ENCODE peak calls at places on chromosomes 6 and 20, in seven cellular contexts. I is brain microvascular endothelial cell, B is AG04450, K is GM06990, Z is AG10803, T is HFF-Myc, F is coronary artery. C is an unnamed sample.

GRCh38 chr6:156924241-156924640 is 147.1 kb downstream of the ARID1B start:
- DNase-seq in Z (no peak), T (no peak), F (no peak), K (no peak), I (no peak), B (no peak), C (no peak)

GRCh38 chr6:39897699-39898098 is 36.6 kb downstream of the MOCS1 start:
- DNase-seq in K (no peak), Z (no peak), I (no peak), T (no peak), F (no peak), B (no peak), C (no peak)

GRCh38 chr6:17589402-17590116 is 10.5 kb upstream of the FAM8A1 start:
- DNase-seq in Z (peak), F (no peak), B (peak), K (no peak), I (peak), T (peak), C (peak)

GRCh38 chr6:111861321-111861938 is 11.8 kb downstream of the FYN start:
- DNase-seq in I (no peak), T (no peak), Z (no peak), F (no peak), K (no peak), B (no peak), C (no peak)

GRCh38 chr20:31758521-31758920 is 19.4 kb downstream of the TPX2 start:
- DNase-seq in B (no peak), I (no peak), Z (no peak), T (no peak), K (no peak), F (no peak), C (no peak)

GRCh38 chr6:165744515-165745228 is 81.6 kb upstream of the PDE10A start:
- DNase-seq in Z (no peak), B (no peak), F (no peak), K (no peak), I (peak), T (no peak), C (peak)

GRCh38 chr6:163457637-163458561 is 43.4 kb downstream of the QKI start:
- DNase-seq in K (no peak), F (no peak), I (peak), B (peak), Z (peak), T (peak), C (peak)

GRCh38 chr6:6851059-6851658 is 256.6 kb upstream of the RREB1 start:
- DNase-seq in I (peak), Z (peak), B (peak), K (no peak), F (no peak), T (peak), C (peak)

GRCh38 chr6:168071620-168072019 is 7.4 kb downstream of the FRMD1 start:
- DNase-seq in T (no peak), I (no peak), Z (no peak), F (no peak), B (no peak), K (no peak), C (no peak)

GRCh38 chr20:45020236-45020886 is 54.0 kb downstream of the STK4 start:
- DNase-seq in I (no peak), K (no peak), Z (peak), B (no peak), T (no peak), F (no peak), C (no peak)

GRCh38 chr6:26216886-26217713 is 129.9 kb downstream of the HFE start:
- DNase-seq in Z (peak), T (no peak), K (peak), F (peak), I (peak), B (no peak), C (no peak)

GRCh38 chr6:31620586-31621319 is at the start of gene PRRC2A:
- DNase-seq in F (peak), Z (no peak), T (no peak), I (peak), B (peak), K (no peak), C (no peak)
- H3K4me3 ChIP-seq in F (peak), Z (peak), T (peak), I (peak), B (peak), K (peak), C (peak)

DNA sequence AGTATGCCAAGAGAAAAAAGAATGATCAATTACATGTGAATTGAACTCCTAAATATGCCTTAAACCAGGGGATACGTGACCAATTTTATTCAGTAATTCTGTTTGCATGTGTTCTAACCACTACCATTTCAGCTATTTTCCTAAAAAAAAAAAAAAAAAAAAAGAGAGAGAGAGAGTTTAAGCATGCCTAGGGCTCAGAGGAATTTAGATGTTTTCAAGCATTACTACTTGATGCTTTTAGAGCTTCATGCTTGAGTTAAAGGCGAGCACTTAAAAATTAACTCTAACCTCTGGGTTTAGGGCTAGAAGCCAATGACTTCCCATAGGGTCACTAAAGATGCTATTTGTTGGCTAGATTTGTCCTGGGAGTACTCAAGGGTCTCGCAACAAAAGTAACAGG is 217.8 kb downstream of the ATXN1 start:
- DNase-seq in Z (peak), F (no peak), T (no peak), K (no peak), B (no peak), I (no peak), C (no peak)
- TF ChIP-seq CTCF in Z (no peak), F (no peak), T (no peak), K (no peak), B (no peak), I (no peak), C (no peak)

GRCh38 chr6:129874837-129875236 is 13.7 kb upstream of the TMEM244 start:
- DNase-seq in K (no peak), B (no peak), I (no peak), F (no peak), T (no peak), Z (no peak), C (no peak)
- H3K4me3 ChIP-seq in K (no peak), B (no peak), I (no peak), F (no peak), T (no peak), Z (no peak), C (no peak)

GRCh38 chr6:57313711-57314471 is 3.5 kb upstream of the PRIM2 start:
- DNase-seq in Z (peak), F (peak), I (peak), T (peak), K (no peak), B (peak), C (peak)
- TF ChIP-seq CTCF in Z (no peak), F (no peak), I (no peak), T (no peak), K (no peak), B (peak), C (no peak)

GRCh38 chr6:109031416-109031815 is 63.2 kb downstream of the SESN1 start:
- DNase-seq in F (no peak), Z (no peak), T (no peak), K (no peak), I (no peak), B (no peak), C (no peak)
- H3K4me3 ChIP-seq in F (no peak), Z (no peak), T (no peak), K (no peak), I (no peak), B (no peak), C (no peak)

DNA sequence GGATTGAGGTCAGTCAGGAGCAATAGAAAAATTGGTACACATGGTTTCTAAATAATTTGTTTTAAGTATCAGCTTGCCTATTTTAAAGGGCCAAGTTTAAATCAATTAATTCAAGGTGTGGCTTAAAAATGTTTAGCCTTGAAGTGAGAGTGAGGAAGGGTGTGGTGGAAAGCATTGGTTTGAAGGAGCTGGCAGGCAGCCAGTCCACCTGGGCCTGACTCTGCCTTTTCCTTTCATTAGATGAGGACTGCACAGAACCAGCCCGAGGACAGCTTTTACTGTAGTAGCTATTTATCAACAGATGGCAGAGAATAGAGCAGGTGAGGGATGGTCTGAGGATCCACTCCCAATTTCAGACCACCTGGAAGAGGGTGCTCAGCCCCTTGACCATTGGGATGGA is 42.4 kb downstream of the DHX35 start:
- DNase-seq in T (no peak), B (no peak), F (no peak), Z (no peak), I (no peak), K (no peak), C (no peak)
- TF ChIP-seq CTCF in T (no peak), B (no peak), F (no peak), Z (no peak), I (no peak), K (no peak), C (no peak)

GRCh38 chr6:69232506-69233194 is 564.2 kb downstream of the LMBRD1 start:
- DNase-seq in B (peak), K (peak), T (peak), Z (peak), F (no peak), I (peak), C (peak)
- H3K4me3 ChIP-seq in B (no peak), K (no peak), T (no peak), Z (no peak), F (no peak), I (no peak), C (no peak)

DNA sequence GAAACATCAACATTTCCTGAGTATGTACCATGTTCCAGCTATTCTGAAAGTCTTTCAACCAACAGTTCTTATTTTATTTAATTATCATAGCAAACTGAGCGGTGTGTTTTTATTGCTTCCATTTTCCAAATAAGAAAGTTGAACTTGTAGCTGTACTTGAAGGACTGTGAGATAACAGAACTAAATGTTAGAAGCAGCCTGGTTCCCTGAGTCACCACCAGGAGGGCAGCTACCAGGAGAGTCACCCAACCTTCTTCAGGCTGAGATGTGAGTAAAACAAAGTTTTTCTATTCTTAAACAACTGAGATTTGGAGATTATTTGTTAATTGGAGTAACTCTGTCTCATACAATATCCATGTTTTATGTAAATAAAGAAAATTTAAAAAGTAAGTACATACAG is 403.4 kb downstream of the PKHD1 start:
- DNase-seq in F (no peak), Z (no peak), T (no peak), K (no peak), I (no peak), B (no peak), C (no peak)
- TF ChIP-seq CTCF in F (no peak), Z (no peak), T (no peak), K (peak), I (no peak), B (no peak), C (no peak)

GRCh38 chr6:122005661-122006060 is 393.8 kb upstream of the HSF2 start:
- DNase-seq in Z (no peak), B (no peak), K (no peak), I (no peak), F (no peak), T (no peak), C (no peak)
- H3K4me3 ChIP-seq in Z (no peak), B (no peak), K (no peak), I (no peak), F (no peak), T (no peak), C (no peak)

GRCh38 chr6:161303628-161304340 is 29.9 kb upstream of the AGPAT4 start:
- DNase-seq in Z (peak), B (no peak), F (no peak), T (no peak), K (no peak), I (peak), C (no peak)

GRCh38 chr6:161313940-161314509 is 40.2 kb upstream of the AGPAT4 start:
- DNase-seq in I (no peak), F (no peak), Z (no peak), K (no peak), T (no peak), B (no peak), C (no peak)

GRCh38 chr6:161305860-161306259 is 32.0 kb upstream of the AGPAT4 start:
- DNase-seq in I (no peak), T (no peak), B (no peak), K (no peak), F (no peak), Z (no peak), C (no peak)

GRCh38 chr6:161302949-161303348 is 29.1 kb upstream of the AGPAT4 start:
- DNase-seq in T (no peak), B (no peak), Z (no peak), I (no peak), K (no peak), F (no peak), C (no peak)

GRCh38 chr6:161308075-161308655 is 34.3 kb upstream of the AGPAT4 start:
- DNase-seq in T (no peak), I (no peak), B (no peak), Z (no peak), F (no peak), K (no peak), C (no peak)
- TF ChIP-seq CTCF in T (no peak), I (no peak), B (no peak), Z (no peak), F (no peak), K (no peak), C (no peak)

C was measured in retinal pigment epithelial cell.